ENCODE peak calls at places on chromosomes 16 and 17, in ten cellular contexts. One of them, this sample, is unnamed.
A peak's percentile ranks its signal among the peaks of the same experiment; 100 is the strongest.

GRCh38 chr16:19822534-19822933 is 62.1 kb downstream of the GPRC5B start:
- DNase-seq in prostate gland: no peak
- DNase-seq in small intestine: no peak
- DNase-seq in dorsolateral prefrontal cortex: no peak
- DNase-seq in IMR-90: peak; percentile 79
- DNase-seq in naive thymus-derived CD4-positive, alpha-beta T cell: no peak
- DNase-seq in heart left ventricle: no peak
- DNase-seq in psoas muscle: no peak
- DNase-seq in neural progenitor cell: no peak
- DNase-seq in mammary epithelial cell: no peak
- DNase-seq in this sample: no peak

GRCh38 chr16:17369441-17369951 is 101.3 kb downstream of the XYLT1 start:
- DNase-seq in prostate gland: no peak
- DNase-seq in naive thymus-derived CD4-positive, alpha-beta T cell: peak; percentile 85
- DNase-seq in neural progenitor cell: no peak
- DNase-seq in heart left ventricle: peak; percentile 54
- DNase-seq in dorsolateral prefrontal cortex: no peak
- DNase-seq in mammary epithelial cell: no peak
- DNase-seq in small intestine: peak; percentile 59
- DNase-seq in psoas muscle: peak; percentile 66
- DNase-seq in IMR-90: no peak
- DNase-seq in this sample: no peak

GRCh38 chr17:42111265-42111636 is 1.3 kb downstream of the DHX58 start:
- DNase-seq in psoas muscle: no peak
- DNase-seq in naive thymus-derived CD4-positive, alpha-beta T cell: no peak
- DNase-seq in mammary epithelial cell: no peak
- DNase-seq in small intestine: no peak
- DNase-seq in IMR-90: no peak
- DNase-seq in neural progenitor cell: no peak
- DNase-seq in dorsolateral prefrontal cortex: no peak
- DNase-seq in prostate gland: no peak
- DNase-seq in heart left ventricle: no peak
- DNase-seq in this sample: no peak

GRCh38 chr17:74738051-74738996 is 1.3 kb downstream of the RAB37 start:
- DNase-seq in dorsolateral prefrontal cortex: no peak
- DNase-seq in prostate gland: no peak
- DNase-seq in heart left ventricle: no peak
- DNase-seq in neural progenitor cell: no peak
- DNase-seq in mammary epithelial cell: no peak
- DNase-seq in small intestine: peak; percentile 61
- DNase-seq in IMR-90: no peak
- DNase-seq in naive thymus-derived CD4-positive, alpha-beta T cell: peak; percentile 69
- DNase-seq in psoas muscle: peak; percentile 70
- DNase-seq in this sample: no peak

GRCh38 chr16:27703545-27703944 is 153.6 kb downstream of the KATNIP start:
- DNase-seq in dorsolateral prefrontal cortex: peak; percentile 26
- DNase-seq in psoas muscle: no peak
- DNase-seq in naive thymus-derived CD4-positive, alpha-beta T cell: no peak
- DNase-seq in neural progenitor cell: no peak
- DNase-seq in prostate gland: no peak
- DNase-seq in small intestine: no peak
- DNase-seq in heart left ventricle: no peak
- DNase-seq in IMR-90: peak; percentile 21
- DNase-seq in mammary epithelial cell: no peak
- DNase-seq in this sample: no peak

GRCh38 chr16:82364690-82365089 is 194.7 kb upstream of the MPHOSPH6 start:
- DNase-seq in psoas muscle: no peak
- DNase-seq in mammary epithelial cell: no peak
- DNase-seq in small intestine: no peak
- DNase-seq in naive thymus-derived CD4-positive, alpha-beta T cell: no peak
- DNase-seq in prostate gland: no peak
- DNase-seq in dorsolateral prefrontal cortex: no peak
- DNase-seq in heart left ventricle: no peak
- DNase-seq in IMR-90: no peak
- DNase-seq in neural progenitor cell: no peak
- DNase-seq in this sample: no peak

GRCh38 chr17:5629133-5629532 is 44.8 kb upstream of the NLRP1 start:
- DNase-seq in neural progenitor cell: no peak
- DNase-seq in prostate gland: no peak
- DNase-seq in naive thymus-derived CD4-positive, alpha-beta T cell: no peak
- DNase-seq in IMR-90: no peak
- DNase-seq in mammary epithelial cell: no peak
- DNase-seq in heart left ventricle: no peak
- DNase-seq in small intestine: no peak
- DNase-seq in psoas muscle: no peak
- DNase-seq in dorsolateral prefrontal cortex: no peak
- DNase-seq in this sample: no peak

GRCh38 chr16:89786474-89787364 is 29.7 kb downstream of the FANCA start:
- DNase-seq in prostate gland: no peak
- DNase-seq in naive thymus-derived CD4-positive, alpha-beta T cell: no peak
- DNase-seq in neural progenitor cell: no peak
- DNase-seq in dorsolateral prefrontal cortex: no peak
- DNase-seq in psoas muscle: no peak
- DNase-seq in heart left ventricle: peak; percentile 23
- DNase-seq in mammary epithelial cell: no peak
- DNase-seq in IMR-90: no peak
- DNase-seq in small intestine: no peak
- DNase-seq in this sample: no peak

GRCh38 chr17:1730345-1731193 is 6.1 kb downstream of the WDR81 start:
- DNase-seq in small intestine: no peak
- DNase-seq in heart left ventricle: peak; percentile 85
- DNase-seq in naive thymus-derived CD4-positive, alpha-beta T cell: no peak
- DNase-seq in prostate gland: peak; percentile 81
- DNase-seq in dorsolateral prefrontal cortex: no peak
- DNase-seq in mammary epithelial cell: peak; percentile 85
- DNase-seq in neural progenitor cell: no peak
- DNase-seq in psoas muscle: peak; percentile 96
- DNase-seq in IMR-90: peak; percentile 50
- DNase-seq in this sample: no peak

DNA sequence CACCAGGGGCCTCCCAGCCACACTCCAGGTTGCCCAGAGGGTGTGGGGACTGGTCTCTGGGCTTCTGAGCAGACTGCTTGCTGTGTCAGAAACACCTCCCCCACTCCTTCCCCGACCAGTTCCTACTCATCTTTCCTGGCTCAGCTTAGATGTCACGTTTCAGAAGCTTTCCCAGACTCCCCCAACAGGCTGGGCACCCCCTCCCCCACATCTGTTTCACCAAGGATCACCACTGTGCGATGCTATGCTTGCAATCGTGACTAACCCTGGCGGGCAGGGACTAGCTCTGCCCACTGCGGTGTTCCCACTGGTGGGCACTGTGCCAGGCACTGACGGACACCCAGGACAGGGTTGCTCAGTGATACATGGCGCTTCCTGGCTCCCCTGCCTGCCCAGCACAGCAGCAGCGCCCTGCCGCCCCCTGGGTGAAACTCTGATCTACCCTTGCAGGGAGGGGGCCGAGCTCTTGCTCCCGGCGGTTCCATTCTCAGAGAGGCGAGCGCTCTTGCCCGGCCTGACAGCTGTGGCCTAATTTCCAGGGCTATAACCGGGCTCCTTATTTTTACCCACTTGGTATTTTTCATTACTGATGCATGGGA is 29.4 kb upstream of the MTSS2 start:
- DNase-seq in naive thymus-derived CD4-positive, alpha-beta T cell: no peak
- DNase-seq in heart left ventricle: peak; percentile 74
- DNase-seq in prostate gland: peak; percentile 84
- DNase-seq in psoas muscle: peak; percentile 99
- DNase-seq in small intestine: no peak
- DNase-seq in mammary epithelial cell: peak; percentile 99
- DNase-seq in dorsolateral prefrontal cortex: no peak
- DNase-seq in neural progenitor cell: no peak
- DNase-seq in IMR-90: peak; percentile 98
- DNase-seq in this sample: peak; percentile 97
- H3K27ac ChIP-seq in naive thymus-derived CD4-positive, alpha-beta T cell: no peak overlapping the region
- H3K27ac ChIP-seq in heart left ventricle: peak overlapping the region; percentile 69
- H3K27ac ChIP-seq in prostate gland: peak overlapping the region; percentile 83
- H3K27ac ChIP-seq in psoas muscle: peak overlapping the region; percentile 99
- H3K27ac ChIP-seq in small intestine: peak overlapping the region; percentile 73
- H3K27ac ChIP-seq in mammary epithelial cell: peak overlapping the region; percentile 67
- H3K27ac ChIP-seq in dorsolateral prefrontal cortex: peak overlapping the region; percentile 79
- H3K27ac ChIP-seq in neural progenitor cell: no peak overlapping the region
- H3K27ac ChIP-seq in IMR-90: peak overlapping the region; percentile 89
- H3K27ac ChIP-seq in this sample: peak overlapping the region; percentile 80

GRCh38 chr16:71367243-71367976 is 8.9 kb downstream of the CALB2 start:
- DNase-seq in heart left ventricle: no peak
- DNase-seq in prostate gland: no peak
- DNase-seq in naive thymus-derived CD4-positive, alpha-beta T cell: no peak
- DNase-seq in mammary epithelial cell: peak; percentile 25
- DNase-seq in small intestine: peak; percentile 10
- DNase-seq in dorsolateral prefrontal cortex: no peak
- DNase-seq in IMR-90: peak; percentile 21
- DNase-seq in neural progenitor cell: peak; percentile 89
- DNase-seq in psoas muscle: peak; percentile 61
- DNase-seq in this sample: no peak
- H3K27ac ChIP-seq in heart left ventricle: no peak overlapping the region
- H3K27ac ChIP-seq in prostate gland: no peak overlapping the region
- H3K27ac ChIP-seq in naive thymus-derived CD4-positive, alpha-beta T cell: no peak overlapping the region
- H3K27ac ChIP-seq in mammary epithelial cell: no peak overlapping the region
- H3K27ac ChIP-seq in small intestine: no peak overlapping the region
- H3K27ac ChIP-seq in dorsolateral prefrontal cortex: no peak overlapping the region
- H3K27ac ChIP-seq in IMR-90: no peak overlapping the region
- H3K27ac ChIP-seq in neural progenitor cell: no peak overlapping the region
- H3K27ac ChIP-seq in psoas muscle: no peak overlapping the region
- H3K27ac ChIP-seq in this sample: no peak overlapping the region

GRCh38 chr17:77233127-77233526 is 92.4 kb downstream of the SEC14L1 start:
- DNase-seq in dorsolateral prefrontal cortex: no peak
- DNase-seq in small intestine: no peak
- DNase-seq in mammary epithelial cell: no peak
- DNase-seq in IMR-90: no peak
- DNase-seq in naive thymus-derived CD4-positive, alpha-beta T cell: no peak
- DNase-seq in neural progenitor cell: no peak
- DNase-seq in heart left ventricle: no peak
- DNase-seq in psoas muscle: no peak
- DNase-seq in prostate gland: no peak
- DNase-seq in this sample: no peak
- H3K27ac ChIP-seq in dorsolateral prefrontal cortex: no peak overlapping the region
- H3K27ac ChIP-seq in small intestine: no peak overlapping the region
- H3K27ac ChIP-seq in mammary epithelial cell: no peak overlapping the region
- H3K27ac ChIP-seq in IMR-90: no peak overlapping the region
- H3K27ac ChIP-seq in naive thymus-derived CD4-positive, alpha-beta T cell: no peak overlapping the region
- H3K27ac ChIP-seq in neural progenitor cell: no peak overlapping the region
- H3K27ac ChIP-seq in heart left ventricle: no peak overlapping the region
- H3K27ac ChIP-seq in psoas muscle: peak overlapping the region; percentile 24
- H3K27ac ChIP-seq in prostate gland: no peak overlapping the region
- H3K27ac ChIP-seq in this sample: peak overlapping the region; percentile 68

GRCh38 chr16:87556941-87557459 is 45.3 kb upstream of the JPH3 start:
- DNase-seq in neural progenitor cell: no peak
- DNase-seq in heart left ventricle: peak; percentile 65
- DNase-seq in mammary epithelial cell: no peak
- DNase-seq in prostate gland: no peak
- DNase-seq in dorsolateral prefrontal cortex: no peak
- DNase-seq in naive thymus-derived CD4-positive, alpha-beta T cell: no peak
- DNase-seq in psoas muscle: peak; percentile 70
- DNase-seq in small intestine: no peak
- DNase-seq in IMR-90: peak; percentile 23
- DNase-seq in this sample: no peak
- H3K27ac ChIP-seq in neural progenitor cell: no peak overlapping the region
- H3K27ac ChIP-seq in heart left ventricle: peak overlapping the region; percentile 62
- H3K27ac ChIP-seq in mammary epithelial cell: no peak overlapping the region
- H3K27ac ChIP-seq in prostate gland: no peak overlapping the region
- H3K27ac ChIP-seq in dorsolateral prefrontal cortex: no peak overlapping the region
- H3K27ac ChIP-seq in naive thymus-derived CD4-positive, alpha-beta T cell: no peak overlapping the region
- H3K27ac ChIP-seq in psoas muscle: peak overlapping the region; percentile 36
- H3K27ac ChIP-seq in small intestine: peak overlapping the region; percentile 87
- H3K27ac ChIP-seq in IMR-90: peak overlapping the region; percentile 45
- H3K27ac ChIP-seq in this sample: no peak overlapping the region

GRCh38 chr17:2852211-2852610 is 56.0 kb downstream of the RAP1GAP2 start:
- DNase-seq in IMR-90: no peak
- DNase-seq in prostate gland: no peak
- DNase-seq in dorsolateral prefrontal cortex: no peak
- DNase-seq in naive thymus-derived CD4-positive, alpha-beta T cell: no peak
- DNase-seq in heart left ventricle: no peak
- DNase-seq in psoas muscle: no peak
- DNase-seq in small intestine: no peak
- DNase-seq in mammary epithelial cell: no peak
- DNase-seq in neural progenitor cell: no peak
- DNase-seq in this sample: no peak

GRCh38 chr17:2853722-2854580 is 57.7 kb downstream of the RAP1GAP2 start:
- DNase-seq in IMR-90: no peak
- DNase-seq in psoas muscle: no peak
- DNase-seq in naive thymus-derived CD4-positive, alpha-beta T cell: no peak
- DNase-seq in small intestine: peak; percentile 59
- DNase-seq in neural progenitor cell: peak; percentile 70
- DNase-seq in dorsolateral prefrontal cortex: no peak
- DNase-seq in mammary epithelial cell: peak; percentile 43
- DNase-seq in heart left ventricle: peak; percentile 35
- DNase-seq in prostate gland: peak; percentile 16
- DNase-seq in this sample: no peak

GRCh38 chr17:2851615-2852014 is 55.4 kb downstream of the RAP1GAP2 start:
- DNase-seq in small intestine: no peak
- DNase-seq in dorsolateral prefrontal cortex: no peak
- DNase-seq in prostate gland: no peak
- DNase-seq in mammary epithelial cell: no peak
- DNase-seq in neural progenitor cell: no peak
- DNase-seq in psoas muscle: no peak
- DNase-seq in naive thymus-derived CD4-positive, alpha-beta T cell: no peak
- DNase-seq in heart left ventricle: no peak
- DNase-seq in IMR-90: no peak
- DNase-seq in this sample: no peak

GRCh38 chr17:2853111-2853721 is 57.0 kb downstream of the RAP1GAP2 start:
- DNase-seq in IMR-90: peak; percentile 49
- DNase-seq in dorsolateral prefrontal cortex: no peak
- DNase-seq in small intestine: peak; percentile 43
- DNase-seq in mammary epithelial cell: peak; percentile 60
- DNase-seq in prostate gland: peak; percentile 38
- DNase-seq in psoas muscle: peak; percentile 68
- DNase-seq in heart left ventricle: peak; percentile 76
- DNase-seq in neural progenitor cell: peak; percentile 72
- DNase-seq in naive thymus-derived CD4-positive, alpha-beta T cell: no peak
- DNase-seq in this sample: no peak

DNA sequence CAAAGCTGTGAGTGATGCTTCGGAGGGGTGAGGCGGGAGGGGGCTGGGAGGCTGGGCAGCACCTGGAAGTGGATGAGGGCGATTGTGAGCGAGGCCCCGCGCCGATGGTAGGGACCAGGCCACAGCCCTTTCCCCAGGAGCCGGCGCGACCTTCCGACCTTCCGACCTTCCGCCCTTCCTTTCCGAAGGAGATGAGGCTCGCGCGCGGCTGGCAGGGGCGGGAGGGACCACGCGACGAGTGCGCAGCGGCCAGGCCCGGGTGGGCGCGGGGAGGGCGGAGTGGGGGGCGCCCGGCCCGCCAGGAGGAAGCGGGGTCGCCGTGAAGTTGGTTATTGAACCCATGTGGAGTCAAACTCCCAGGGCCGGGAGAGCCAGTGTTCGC is 56.5 kb downstream of the RAP1GAP2 start:
- DNase-seq in heart left ventricle: peak; percentile 20
- DNase-seq in mammary epithelial cell: no peak
- DNase-seq in prostate gland: no peak
- DNase-seq in small intestine: no peak
- DNase-seq in IMR-90: no peak
- DNase-seq in naive thymus-derived CD4-positive, alpha-beta T cell: no peak
- DNase-seq in neural progenitor cell: peak; percentile 66
- DNase-seq in psoas muscle: no peak
- DNase-seq in dorsolateral prefrontal cortex: no peak
- DNase-seq in this sample: no peak
- H3K27ac ChIP-seq in heart left ventricle: peak overlapping the region; percentile 91
- H3K27ac ChIP-seq in mammary epithelial cell: peak overlapping the region; percentile 35
- H3K27ac ChIP-seq in prostate gland: peak overlapping the region; percentile 75
- H3K27ac ChIP-seq in small intestine: no peak overlapping the region
- H3K27ac ChIP-seq in IMR-90: no peak overlapping the region
- H3K27ac ChIP-seq in naive thymus-derived CD4-positive, alpha-beta T cell: no peak overlapping the region
- H3K27ac ChIP-seq in neural progenitor cell: no peak overlapping the region
- H3K27ac ChIP-seq in psoas muscle: no peak overlapping the region
- H3K27ac ChIP-seq in dorsolateral prefrontal cortex: no peak overlapping the region
- H3K27ac ChIP-seq in this sample: peak overlapping the region; percentile 79

This sample was measured in epithelial cell of prostate.